ENCODE peak calls at places on chromosomes 7 and 10, in five cellular contexts. O, I, F, M and U are unnamed samples.

GRCh38 chr7:1610678-1611302 is 41.0 kb upstream of the PSMG3 start:
- DNase-seq in O (no peak), I (no peak), F (no peak), M (no peak), U (no peak)

GRCh38 chr7:158439035-158439434 is 148.6 kb downstream of the PTPRN2 start:
- DNase-seq in O (no peak), I (no peak), F (no peak), M (no peak), U (no peak)

GRCh38 chr10:102004376-102004775 is 51.6 kb downstream of the ARMH3 start:
- DNase-seq in O (no peak), I (no peak), F (no peak), M (peak), U (no peak)

GRCh38 chr10:9285698-9286097 is 1231.2 kb downstream of the GATA3 start:
- DNase-seq in O (no peak), I (no peak), F (no peak), M (no peak), U (no peak)

GRCh38 chr7:55871932-55872485 is 9.5 kb upstream of the SEPTIN14 start:
- DNase-seq in O (no peak), I (no peak), F (no peak), M (no peak), U (no peak)

GRCh38 chr10:23197416-23197861 is 5.3 kb downstream of the PTF1A start:
- DNase-seq in O (no peak), I (no peak), F (no peak), M (no peak), U (no peak)

GRCh38 chr7:39504963-39505362 is 61.2 kb upstream of the YAE1 start:
- DNase-seq in O (peak), I (peak), F (peak), M (no peak), U (no peak)

GRCh38 chr10:101986277-101986971 is 69.5 kb downstream of the ARMH3 start:
- DNase-seq in O (no peak), I (peak), F (peak), M (no peak), U (no peak)

GRCh38 chr10:104337527-104337984 is 709 bp downstream of the ITPRIP start:
- DNase-seq in O (no peak), I (no peak), F (peak), M (no peak), U (no peak)

GRCh38 chr10:4947635-4948596 is 15.3 kb upstream of the AKR1C1 start:
- DNase-seq in O (peak), I (peak), F (peak), M (peak), U (no peak)

GRCh38 chr7:55308186-55308929 is 56.8 kb upstream of the LANCL2 start:
- DNase-seq in O (no peak), I (no peak), F (no peak), M (peak), U (no peak)

GRCh38 chr10:35884657-35885071 is 242.6 kb upstream of the FZD8 start:
- DNase-seq in O (no peak), I (no peak), F (no peak), M (no peak), U (no peak)

GRCh38 chr7:94486206-94486605 is 23.4 kb upstream of the CASD1 start:
- DNase-seq in O (no peak), I (no peak), F (no peak), M (no peak), U (no peak)

GRCh38 chr10:104925232-104925851 is 284.3 kb downstream of the SORCS3 start:
- DNase-seq in O (peak), I (no peak), F (peak), M (no peak), U (no peak)

GRCh38 chr10:103888113-103888841 is 29.7 kb downstream of the STN1 start:
- DNase-seq in O (no peak), I (peak), F (peak), M (peak), U (peak)

GRCh38 chr10:13089345-13089744 is 10.6 kb upstream of the OPTN start:
- DNase-seq in O (no peak), I (no peak), F (no peak), M (no peak), U (no peak)

GRCh38 chr10:84310470-84310869 is 17.9 kb upstream of the CCSER2 start:
- DNase-seq in O (no peak), I (no peak), F (peak), M (no peak), U (no peak)

GRCh38 chr10:71378341-71379117 is 18.2 kb upstream of the CDH23 start:
- DNase-seq in O (no peak), I (no peak), F (no peak), M (no peak), U (no peak)

GRCh38 chr10:122461367-122461728 is at the start of gene HTRA1:
- DNase-seq in O (no peak), I (peak), F (peak), M (no peak), U (peak)

GRCh38 chr10:122102867-122103525 is 114.0 kb downstream of the TACC2 start:
- DNase-seq in O (no peak), I (no peak), F (no peak), M (no peak), U (no peak)

GRCh38 chr7:131312838-131313237 is 14.8 kb upstream of the MKLN1 start:
- DNase-seq in O (no peak), I (no peak), F (no peak), M (no peak), U (no peak)

GRCh38 chr7:139046143-139046542 is 10.3 kb upstream of the ZC3HAV1L start:
- DNase-seq in O (no peak), I (no peak), F (no peak), M (no peak), U (no peak)

GRCh38 chr7:33639552-33640197 is 265.7 kb upstream of the BMPER start:
- DNase-seq in O (no peak), I (no peak), F (no peak), M (peak), U (no peak)

GRCh38 chr7:130421685-130422084 is 19.1 kb downstream of the CEP41 start:
- DNase-seq in O (no peak), I (no peak), F (peak), M (peak), U (no peak)

DNA sequence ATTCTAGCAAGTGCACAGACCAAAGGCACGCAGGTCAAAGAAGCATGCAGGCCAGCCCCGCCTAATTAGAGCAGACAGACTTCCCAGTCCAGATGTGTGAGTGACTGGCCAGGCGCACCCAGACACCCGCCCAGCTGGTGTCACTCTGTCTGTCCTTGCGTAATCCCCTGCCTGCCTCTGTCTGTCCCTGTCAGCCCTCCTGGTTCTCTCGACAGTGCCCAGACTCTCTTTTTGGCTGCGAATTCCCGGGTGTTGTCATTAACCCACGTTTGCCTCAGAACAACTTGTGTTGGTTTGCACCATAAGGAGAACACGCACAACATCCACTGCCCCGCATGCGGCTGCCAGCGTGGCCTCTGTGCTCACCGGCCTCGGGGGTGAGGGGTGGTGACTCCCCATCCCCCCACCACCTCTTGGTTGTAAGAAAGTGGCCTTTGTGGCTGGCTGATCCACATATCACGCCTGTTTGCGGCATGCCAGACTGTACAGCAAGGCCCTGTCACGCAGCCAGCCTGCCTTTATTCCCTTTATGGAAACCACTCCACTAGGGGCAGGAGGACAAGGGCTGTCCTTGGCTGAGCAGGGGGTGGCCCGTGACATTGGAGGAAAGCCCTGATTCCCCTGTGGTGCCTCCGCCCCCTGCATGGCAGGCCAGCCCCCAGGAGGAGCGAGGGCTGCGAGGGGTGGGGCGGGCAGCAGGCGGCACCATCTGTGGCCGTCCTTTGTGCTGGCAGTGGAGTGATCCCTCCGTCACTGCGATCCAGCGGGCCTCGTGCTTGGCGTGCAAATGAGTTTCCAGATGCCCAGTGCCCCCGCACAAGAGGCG is 72.8 kb upstream of the PPIF start:
- DNase-seq in O (no peak), I (peak), F (peak), M (no peak), U (no peak)
- TF ChIP-seq CTCF in O (peak), I (peak), F (no peak), M (no peak), U (no peak)

DNA sequence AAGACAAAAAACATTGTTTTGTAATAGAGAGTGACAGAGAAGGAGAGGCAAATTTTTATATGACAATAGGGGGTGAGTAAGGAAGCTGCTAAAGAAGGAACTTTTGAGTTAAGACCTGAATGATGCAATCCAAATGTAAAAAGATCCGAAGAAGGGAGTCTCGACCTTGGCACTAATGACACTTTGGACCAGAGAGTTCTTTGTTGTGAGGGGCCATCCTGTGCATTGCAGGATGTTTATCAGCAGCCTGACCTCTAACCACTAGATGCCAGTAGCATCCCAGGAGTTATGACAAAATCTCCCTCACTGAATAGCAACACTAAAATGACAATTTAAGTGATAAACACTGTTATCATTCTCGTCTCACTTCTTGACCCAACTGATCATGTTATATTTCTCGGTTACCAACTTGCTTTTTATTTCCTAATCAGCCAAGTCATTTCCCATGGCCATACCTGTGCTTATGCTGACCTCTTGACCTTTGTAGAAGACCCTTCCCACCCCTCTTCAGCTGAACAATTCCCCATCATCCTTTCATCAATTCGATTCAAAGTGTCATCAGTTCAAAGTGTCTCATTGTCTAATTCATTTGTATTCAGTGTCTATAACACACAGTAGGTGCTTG is 30.0 kb downstream of the DGKI start:
- DNase-seq in O (no peak), I (no peak), F (no peak), M (no peak), U (no peak)
- TF ChIP-seq CTCF in O (peak), I (peak), F (peak), M (peak), U (peak)

DNA sequence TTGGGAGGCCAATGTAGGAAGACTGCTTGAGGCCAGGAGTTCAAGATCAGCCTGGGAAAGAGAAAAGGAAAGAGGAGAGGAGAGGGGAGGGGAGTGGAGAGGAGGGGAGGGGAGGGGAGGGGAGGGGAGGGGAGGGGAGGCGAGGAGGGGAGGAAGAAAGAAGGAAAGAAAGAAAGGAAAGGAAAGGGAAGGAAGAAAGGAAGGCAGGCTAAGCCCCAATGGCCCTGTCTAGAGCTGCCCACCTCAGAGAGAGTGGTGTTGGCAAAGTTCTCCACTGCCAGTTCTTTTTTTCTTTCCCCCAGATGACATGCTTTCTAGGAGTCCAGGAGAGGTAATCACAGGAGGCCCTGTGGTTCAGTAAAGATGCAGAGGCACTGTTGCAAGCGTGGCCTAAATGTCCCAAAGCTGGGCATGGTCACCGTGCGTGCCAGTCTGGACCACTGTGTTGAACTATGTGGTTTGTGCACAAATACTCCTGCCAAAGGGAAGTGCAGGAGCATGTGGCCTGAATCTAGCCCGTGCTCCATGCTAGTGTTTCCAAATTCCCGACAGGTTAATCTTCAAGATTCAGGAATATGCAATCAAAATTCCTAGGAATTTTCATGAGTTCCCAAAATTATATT is 39.7 kb downstream of the ODAD2 start:
- DNase-seq in O (no peak), I (no peak), F (no peak), M (no peak), U (no peak)
- TF ChIP-seq CTCF in O (no peak), I (no peak), F (no peak), M (no peak), U (no peak)

DNA sequence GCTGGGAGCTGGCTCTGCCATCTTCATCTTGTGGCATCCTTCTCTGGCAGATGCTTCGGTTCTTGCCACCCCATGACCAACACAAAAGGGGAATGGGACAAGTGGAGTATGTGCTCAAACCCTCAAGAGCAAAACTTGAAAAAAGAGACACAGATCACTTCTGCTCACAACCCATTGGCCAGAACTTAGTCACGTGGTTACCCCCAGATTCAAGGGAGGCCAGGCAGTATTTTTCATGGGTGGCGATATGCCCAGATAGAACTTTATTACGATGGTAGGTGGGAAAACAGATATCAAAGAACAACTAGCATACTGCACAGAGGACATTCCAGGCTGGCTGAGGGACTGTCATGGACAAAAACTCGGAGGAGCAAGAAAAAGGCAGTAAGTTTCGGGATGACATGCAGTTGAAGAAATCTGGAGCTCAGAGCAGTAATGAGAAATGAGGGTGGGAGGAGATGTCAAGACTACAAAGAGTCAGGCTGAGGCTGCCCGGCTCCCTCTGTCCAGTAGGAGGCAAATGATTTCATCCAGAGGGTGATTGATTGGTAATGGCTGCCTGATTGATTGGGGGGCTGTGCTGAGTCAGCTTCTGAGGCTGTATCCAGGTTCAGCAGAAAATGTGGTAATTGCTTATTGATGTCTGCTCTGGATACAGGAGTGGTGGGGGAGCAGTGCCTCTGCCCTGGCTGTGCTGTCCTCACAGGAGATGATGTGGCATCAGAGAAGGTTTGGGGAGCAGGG is 25.3 kb downstream of the COL13A1 start:
- DNase-seq in O (no peak), I (no peak), F (no peak), M (no peak), U (no peak)
- TF ChIP-seq CTCF in O (no peak), I (no peak), F (no peak), M (no peak), U (no peak)

GRCh38 chr10:17290226-17290625 is 62.2 kb downstream of the VIM start:
- DNase-seq in O (no peak), I (no peak), F (no peak), M (peak), U (no peak)

GRCh38 chr10:17289763-17290162 is 61.7 kb downstream of the VIM start:
- DNase-seq in O (no peak), I (no peak), F (no peak), M (no peak), U (no peak)

GRCh38 chr10:17282311-17282710 is 54.3 kb downstream of the VIM start:
- DNase-seq in O (no peak), I (no peak), F (no peak), M (no peak), U (no peak)

GRCh38 chr10:17286562-17287089 is 58.6 kb downstream of the VIM start:
- DNase-seq in O (no peak), I (no peak), F (no peak), M (no peak), U (no peak)

GRCh38 chr10:17287151-17287550 is 59.1 kb downstream of the VIM start:
- DNase-seq in O (no peak), I (no peak), F (no peak), M (no peak), U (no peak)
- TF ChIP-seq CTCF in O (no peak), I (no peak), F (no peak), M (no peak), U (no peak)

GRCh38 chr10:81309041-81309552 is 565.9 kb upstream of the NRG3 start:
- DNase-seq in O (no peak), I (no peak), F (no peak), M (no peak), U (no peak)
- TF ChIP-seq CTCF in O (no peak), I (no peak), F (no peak), M (no peak), U (no peak)

GRCh38 chr7:156778201-156778600 is 114.8 kb downstream of the LMBR1 start:
- DNase-seq in O (no peak), I (no peak), F (no peak), M (no peak), U (no peak)
- TF ChIP-seq CTCF in O (no peak), I (peak), F (no peak), M (no peak), U (no peak)